ENCODE peak calls at places on chromosome 9, in four cellular contexts. V, Q, Z and J are unnamed samples.

GRCh38 chr9:121298016-121298538 is 30.1 kb downstream of the GSN start:
- DNase-seq in Z (no peak), V (no peak), Q (no peak), J (no peak)

GRCh38 chr9:87498816-87499454 is 1.3 kb downstream of the DAPK1 start:
- DNase-seq in Q (no peak), Z (no peak), V (no peak), J (no peak)

GRCh38 chr9:35552837-35553236 is 52.2 kb upstream of the TESK1 start:
- DNase-seq in Z (no peak), Q (peak; percentile 20), V (peak; percentile 40), J (no peak)

GRCh38 chr9:101311759-101312420 is 72.9 kb downstream of the BAAT start:
- DNase-seq in V (peak; percentile 83), Q (peak; percentile 78), Z (peak; percentile 83), J (peak; percentile 61)

GRCh38 chr9:88676644-88677043 is 141.7 kb downstream of the NXNL2 start:
- DNase-seq in Z (no peak), V (no peak), Q (no peak), J (no peak)

GRCh38 chr9:131942076-131942720 is 137.5 kb downstream of the MED27 start:
- DNase-seq in V (peak; percentile 13), Q (no peak), Z (no peak), J (no peak)

GRCh38 chr9:38423939-38424843 is at the start of gene IGFBPL1:
- DNase-seq in Z (no peak), Q (no peak), V (peak; percentile 55), J (no peak)

GRCh38 chr9:22037954-22038690 is 29.0 kb upstream of the CDKN2B start:
- DNase-seq in Z (peak; percentile 33), Q (peak; percentile 48), V (peak; percentile 71), J (peak; percentile 39)

GRCh38 chr9:18185196-18185595 is 288.8 kb upstream of the ADAMTSL1 start:
- DNase-seq in Z (no peak), V (no peak), Q (peak; percentile 44), J (no peak)

GRCh38 chr9:93254806-93255519 is 71.0 kb downstream of the WNK2 start:
- DNase-seq in Q (no peak), V (no peak), Z (no peak), J (no peak)

GRCh38 chr9:137951107-137951506 is 73.5 kb downstream of the CACNA1B start:
- DNase-seq in V (no peak), Q (no peak), Z (no peak), J (no peak)

GRCh38 chr9:125988479-125989050 is 241.4 kb downstream of the PBX3 start:
- DNase-seq in Q (no peak), V (no peak), Z (no peak), J (no peak)

GRCh38 chr9:114790521-114790920 is 15.3 kb downstream of the TNFSF15 start:
- DNase-seq in V (no peak), Q (no peak), Z (no peak), J (no peak)

GRCh38 chr9:93897075-93897970 is 57.8 kb downstream of the BARX1 start:
- DNase-seq in Q (no peak), Z (no peak), V (no peak), J (no peak)

GRCh38 chr9:128056887-128057723 is 10.0 kb downstream of the NAIF1 start:
- DNase-seq in Q (peak; percentile 55), V (no peak), Z (no peak), J (no peak)

GRCh38 chr9:88953401-88954029 is 37.8 kb upstream of the S1PR3 start:
- DNase-seq in V (peak; percentile 89), Z (no peak), Q (no peak), J (no peak)

GRCh38 chr9:117704024-117704575 is at the start of gene TLR4:
- DNase-seq in Z (no peak), V (peak; percentile 83), Q (peak; percentile 2), J (peak; percentile 9)

GRCh38 chr9:117704597-117704996 is 394 bp downstream of the TLR4 start:
- DNase-seq in V (no peak), Z (no peak), Q (no peak), J (no peak)

GRCh38 chr9:117707561-117707960 is 3.4 kb downstream of the TLR4 start:
- DNase-seq in Z (no peak), V (no peak), Q (no peak), J (no peak)

GRCh38 chr9:117705386-117705785 is 1.2 kb downstream of the TLR4 start:
- DNase-seq in Q (no peak), Z (no peak), V (no peak), J (no peak)

GRCh38 chr9:117706421-117707150 is 2.4 kb downstream of the TLR4 start:
- DNase-seq in V (peak; percentile 33), Q (no peak), Z (no peak), J (no peak)
- H3K27ac ChIP-seq in V (peak overlapping the region; percentile 3), Q (no peak overlapping the region), Z (no peak overlapping the region), J (no peak overlapping the region)

DNA sequence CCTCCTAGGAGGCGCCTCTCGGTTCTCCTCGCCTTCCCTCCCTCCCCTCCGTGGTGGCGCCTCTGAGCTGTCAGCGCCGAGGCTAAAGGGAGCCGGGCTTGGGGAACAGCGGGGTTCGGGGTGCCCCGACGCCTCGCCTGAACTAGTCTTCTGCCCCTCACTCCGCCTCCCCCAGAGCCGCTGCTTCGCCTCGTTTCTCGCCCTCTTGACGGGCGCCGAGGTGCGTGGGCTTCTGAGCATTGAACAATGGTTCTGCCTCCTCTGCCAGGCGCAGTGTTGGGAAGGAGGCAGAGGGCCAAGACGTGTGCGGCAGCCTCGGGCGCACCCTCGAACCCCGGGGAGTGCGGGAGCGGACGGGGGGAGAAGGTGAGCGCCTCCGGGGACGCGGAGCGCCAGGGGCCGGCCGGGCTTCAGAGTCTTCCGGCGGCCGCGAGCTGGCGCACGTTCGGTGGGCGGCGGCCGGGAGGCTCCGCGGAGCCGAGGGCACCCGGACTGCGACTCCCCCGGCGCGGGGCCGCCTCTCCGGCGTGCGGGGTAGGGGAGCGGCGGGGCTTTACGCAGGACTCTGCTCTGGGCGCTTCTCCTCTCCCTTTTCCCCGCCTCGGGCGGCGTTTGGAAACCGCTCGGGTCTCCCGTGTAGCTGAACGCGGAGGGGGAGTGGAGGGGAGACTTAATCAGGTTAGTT is 916 bp downstream of the VLDLR start:
- DNase-seq in Z (no peak), V (peak; percentile 73), Q (no peak), J (no peak)
- TF ChIP-seq EZH2 in Z (no peak), V (no peak), Q (no peak), J (no peak)

GRCh38 chr9:112380771-112381181 is 868 bp downstream of the HSDL2 start:
- DNase-seq in Z (no peak), Q (peak; percentile 14), V (peak; percentile 48), J (no peak)

GRCh38 chr9:112378441-112379176 is 1.3 kb upstream of the HSDL2 start:
- DNase-seq in Q (peak; percentile 38), Z (no peak), V (peak; percentile 45), J (peak; percentile 70)

GRCh38 chr9:112379177-112380101 is 469 bp upstream of the HSDL2 start:
- DNase-seq in Z (peak; percentile 96), Q (peak; percentile 96), V (peak; percentile 100), J (peak; percentile 100)

GRCh38 chr9:112382066-112382465 is 2.2 kb downstream of the HSDL2 start:
- DNase-seq in V (no peak), Q (no peak), Z (no peak), J (no peak)

GRCh38 chr9:112380102-112380581 is at the start of gene HSDL2:
- DNase-seq in Z (no peak), V (peak; percentile 78), Q (peak; percentile 30), J (no peak)
- H3K4me1 ChIP-seq in Z (peaks cover 7% of the 10 kb centered on the region), V (peaks cover 15% of the 10 kb centered on the region), Q (peaks cover 21% of the 10 kb centered on the region), J (peaks cover 28% of the 10 kb centered on the region)

GRCh38 chr9:134967547-134967930 is 49.8 kb upstream of the FCN1 start:
- DNase-seq in V (no peak), Q (no peak), Z (no peak), J (no peak)
- H3K27ac ChIP-seq in V (no peak overlapping the region), Q (no peak overlapping the region), Z (no peak overlapping the region), J (no peak overlapping the region)